ENCODE peak calls at places on chromosomes 5 and 9, in seven cellular contexts. One of them, this sample, is unnamed.

GRCh38 chr5:61701877-61702602 is 370.0 kb downstream of the ZSWIM6 start:
- DNase-seq in COR-L47: no peak
- DNase-seq in WTC11: no peak
- DNase-seq in T-helper 1 cell: no peak
- DNase-seq in heart right ventricle: no peak
- DNase-seq in activated CD8-positive, alpha-beta memory T cell treated with anti-CD3 and anti-CD28 coated beads, Interleukin-2, amount 50 U/mL, for 4 hours: no peak
- DNase-seq in Peyer's patch: no peak
- DNase-seq in this sample: no peak

GRCh38 chr9:121636411-121636865 is 15.0 kb upstream of the DAB2IP start:
- DNase-seq in heart right ventricle: no peak
- DNase-seq in COR-L47: no peak
- DNase-seq in WTC11: no peak
- DNase-seq in activated CD8-positive, alpha-beta memory T cell treated with anti-CD3 and anti-CD28 coated beads, Interleukin-2, amount 50 U/mL, for 4 hours: no peak
- DNase-seq in Peyer's patch: no peak
- DNase-seq in T-helper 1 cell: no peak
- DNase-seq in this sample: peak

GRCh38 chr5:158619083-158619788 is 480.5 kb downstream of the EBF1 start:
- DNase-seq in Peyer's patch: no peak
- DNase-seq in activated CD8-positive, alpha-beta memory T cell treated with anti-CD3 and anti-CD28 coated beads, Interleukin-2, amount 50 U/mL, for 4 hours: no peak
- DNase-seq in WTC11: no peak
- DNase-seq in heart right ventricle: peak
- DNase-seq in COR-L47: no peak
- DNase-seq in T-helper 1 cell: no peak
- DNase-seq in this sample: no peak

GRCh38 chr9:81522721-81523551 is 166.4 kb downstream of the TLE1 start:
- DNase-seq in heart right ventricle: peak
- DNase-seq in Peyer's patch: no peak
- DNase-seq in COR-L47: peak
- DNase-seq in T-helper 1 cell: no peak
- DNase-seq in WTC11: peak
- DNase-seq in activated CD8-positive, alpha-beta memory T cell treated with anti-CD3 and anti-CD28 coated beads, Interleukin-2, amount 50 U/mL, for 4 hours: no peak
- DNase-seq in this sample: peak

GRCh38 chr5:127187711-127188110 is 102.9 kb upstream of the MEGF10 start:
- DNase-seq in T-helper 1 cell: no peak
- DNase-seq in COR-L47: no peak
- DNase-seq in heart right ventricle: no peak
- DNase-seq in activated CD8-positive, alpha-beta memory T cell treated with anti-CD3 and anti-CD28 coated beads, Interleukin-2, amount 50 U/mL, for 4 hours: no peak
- DNase-seq in Peyer's patch: no peak
- DNase-seq in WTC11: no peak
- DNase-seq in this sample: no peak

GRCh38 chr5:157494178-157494830 is 34.3 kb downstream of the NIPAL4 start:
- DNase-seq in Peyer's patch: no peak
- DNase-seq in activated CD8-positive, alpha-beta memory T cell treated with anti-CD3 and anti-CD28 coated beads, Interleukin-2, amount 50 U/mL, for 4 hours: no peak
- DNase-seq in T-helper 1 cell: no peak
- DNase-seq in COR-L47: no peak
- DNase-seq in WTC11: no peak
- DNase-seq in heart right ventricle: no peak
- DNase-seq in this sample: no peak

GRCh38 chr9:21031091-21031817 is at the start of gene HACD4:
- DNase-seq in activated CD8-positive, alpha-beta memory T cell treated with anti-CD3 and anti-CD28 coated beads, Interleukin-2, amount 50 U/mL, for 4 hours: peak
- DNase-seq in Peyer's patch: peak
- DNase-seq in WTC11: peak
- DNase-seq in heart right ventricle: peak
- DNase-seq in T-helper 1 cell: peak
- DNase-seq in COR-L47: peak
- DNase-seq in this sample: no peak

GRCh38 chr9:81559741-81560140 is 129.6 kb downstream of the TLE1 start:
- DNase-seq in WTC11: no peak
- DNase-seq in Peyer's patch: no peak
- DNase-seq in heart right ventricle: no peak
- DNase-seq in activated CD8-positive, alpha-beta memory T cell treated with anti-CD3 and anti-CD28 coated beads, Interleukin-2, amount 50 U/mL, for 4 hours: no peak
- DNase-seq in T-helper 1 cell: no peak
- DNase-seq in COR-L47: no peak
- DNase-seq in this sample: no peak

GRCh38 chr9:34413229-34413852 is 36.6 kb upstream of the MYORG start:
- DNase-seq in Peyer's patch: no peak
- DNase-seq in COR-L47: no peak
- DNase-seq in activated CD8-positive, alpha-beta memory T cell treated with anti-CD3 and anti-CD28 coated beads, Interleukin-2, amount 50 U/mL, for 4 hours: no peak
- DNase-seq in T-helper 1 cell: no peak
- DNase-seq in WTC11: peak
- DNase-seq in heart right ventricle: peak
- DNase-seq in this sample: no peak